ENCODE peak calls at places on chromosomes 12 and 14, in five cellular contexts. Y, E, Q, S and F are unnamed samples.

GRCh38 chr14:53850714-53851296 is 105.8 kb downstream of the BMP4 start:
- DNase-seq in Q (no peak), E (no peak), Y (peak), S (no peak), F (peak)

GRCh38 chr12:39300799-39301198 is 142.1 kb downstream of the KIF21A start:
- DNase-seq in E (no peak), S (no peak), Y (no peak), Q (no peak), F (no peak)

GRCh38 chr12:56487448-56488040 is 417 bp downstream of the GLS2 start:
- DNase-seq in Q (peak), S (no peak), E (no peak), Y (peak), F (no peak)

GRCh38 chr12:51482808-51483532 is 58.3 kb downstream of the SLC4A8 start:
- DNase-seq in Q (no peak), S (no peak), E (no peak), Y (no peak), F (no peak)

GRCh38 chr12:2547273-2548044 is 247.3 kb upstream of the FKBP4 start:
- DNase-seq in E (no peak), S (no peak), Y (no peak), Q (no peak), F (no peak)

GRCh38 chr12:100955139-100955538 is 160.6 kb downstream of the ANO4 start:
- DNase-seq in S (no peak), E (no peak), Q (no peak), Y (peak), F (no peak)

GRCh38 chr12:118164798-118165486 is 29.0 kb downstream of the PEBP1 start:
- DNase-seq in S (peak), E (no peak), Y (peak), Q (no peak), F (peak)

GRCh38 chr14:98368214-98368613 is 903.8 kb downstream of the BCL11B start:
- DNase-seq in Y (no peak), S (no peak), E (no peak), Q (no peak), F (no peak)

GRCh38 chr12:13562915-13563742 is 366.6 kb downstream of the EMP1 start:
- DNase-seq in E (no peak), Q (no peak), S (no peak), Y (no peak), F (no peak)

GRCh38 chr12:15794836-15795235 is 5.6 kb upstream of the EPS8 start:
- DNase-seq in Y (no peak), Q (no peak), S (no peak), E (no peak), F (no peak)

GRCh38 chr14:38549549-38549948 is 293.7 kb upstream of the CLEC14A start:
- DNase-seq in Y (no peak), E (no peak), Q (no peak), S (no peak), F (no peak)

GRCh38 chr12:48818831-48819590 is 715 bp downstream of the CACNB3 start:
- DNase-seq in E (no peak), S (no peak), Q (peak), Y (no peak), F (no peak)

GRCh38 chr12:95304673-95305198 is 87.1 kb downstream of the VEZT start:
- DNase-seq in Y (no peak), S (no peak), Q (no peak), E (no peak), F (no peak)

GRCh38 chr14:100832311-100832960 is 6.5 kb downstream of the MEG3 start:
- DNase-seq in S (no peak), Y (no peak), Q (no peak), E (no peak), F (no peak)

GRCh38 chr14:79861111-79861510 is 350.2 kb downstream of the DIO2 start:
- DNase-seq in Y (no peak), S (no peak), Q (peak), E (no peak), F (no peak)

GRCh38 chr12:97321640-97322039 is 141.0 kb upstream of the RMST start:
- DNase-seq in S (no peak), Y (no peak), Q (no peak), E (no peak), F (no peak)

GRCh38 chr12:70695361-70696023 is 58.3 kb upstream of the PTPRB start:
- DNase-seq in Q (no peak), S (peak), Y (no peak), E (no peak), F (no peak)

GRCh38 chr12:76666272-76666845 is 97.6 kb upstream of the ZDHHC17 start:
- DNase-seq in Y (no peak), Q (no peak), E (no peak), S (no peak), F (no peak)

GRCh38 chr12:574475-575128 is 88.6 kb downstream of the NINJ2 start:
- DNase-seq in S (no peak), E (no peak), Y (peak), Q (no peak), F (peak)

GRCh38 chr12:79409562-79409961 is 281.2 kb downstream of the PAWR start:
- DNase-seq in Q (no peak), S (no peak), Y (no peak), E (no peak), F (no peak)

GRCh38 chr12:2559931-2560715 is 234.6 kb upstream of the FKBP4 start:
- DNase-seq in Q (no peak), S (no peak), Y (no peak), E (no peak), F (no peak)

GRCh38 chr12:26839551-26839950 is 6.6 kb upstream of the ITPR2 start:
- DNase-seq in Y (no peak), S (no peak), Q (no peak), E (no peak), F (no peak)

GRCh38 chr14:58078068-58078467 is 73.9 kb downstream of the ARMH4 start:
- DNase-seq in S (no peak), E (no peak), Y (no peak), Q (no peak), F (no peak)

GRCh38 chr14:97833291-97833690 is 1036.1 kb downstream of the VRK1 start:
- DNase-seq in S (no peak), Y (no peak), E (no peak), Q (no peak), F (no peak)

GRCh38 chr12:114799574-114800487 is 115.9 kb upstream of the TBX3 start:
- DNase-seq in Q (no peak), S (peak), Y (peak), E (no peak), F (peak)

GRCh38 chr12:124451637-124452243 is 115.7 kb downstream of the NCOR2 start:
- DNase-seq in S (no peak), E (no peak), Q (no peak), Y (no peak), F (no peak)

GRCh38 chr12:50087995-50088394 is 2.9 kb downstream of the SMARCD1 start:
- DNase-seq in Q (no peak), S (no peak), E (no peak), Y (peak), F (no peak)

GRCh38 chr12:14108702-14109101 is 127.3 kb upstream of the GRIN2B start:
- DNase-seq in E (no peak), S (no peak), Q (no peak), Y (no peak), F (no peak)

GRCh38 chr14:105867961-105868599 is 341.7 kb downstream of the TMEM121 start:
- DNase-seq in S (no peak), Y (no peak), E (no peak), Q (no peak), F (no peak)

GRCh38 chr12:87413784-87414183 is 615.4 kb downstream of the C12orf50 start:
- DNase-seq in Q (no peak), Y (no peak), S (no peak), E (no peak), F (no peak)

GRCh38 chr14:101024686-101025085 is 121.2 kb upstream of the RTL1 start:
- DNase-seq in E (no peak), S (no peak), Y (no peak), Q (no peak), F (no peak)

GRCh38 chr14:102408729-102409128 is 46.0 kb downstream of the TECPR2 start:
- DNase-seq in S (no peak), Q (no peak), Y (no peak), E (no peak), F (no peak)

GRCh38 chr12:125185740-125186470 is 120.7 kb downstream of the AACS start:
- DNase-seq in S (peak), Y (peak), Q (peak), E (no peak), F (peak)

GRCh38 chr14:55416866-55417265 is 5.2 kb upstream of the ATG14 start:
- DNase-seq in Q (peak), E (no peak), Y (no peak), S (peak), F (peak)

GRCh38 chr12:53997324-53998173 is 2.4 kb upstream of the HOXC9 start:
- DNase-seq in Q (no peak), E (no peak), S (no peak), Y (no peak), F (no peak)
- TF ChIP-seq POLR2A in Q (no peak), E (no peak), S (no peak), Y (no peak), F (no peak)

GRCh38 chr12:123253606-123254459 is 17.8 kb downstream of the CDK2AP1 start:
- DNase-seq in Q (no peak), E (no peak), S (no peak), Y (no peak), F (no peak)
- TF ChIP-seq ATF3 in Q (no peak), E (no peak), S (no peak), Y (no peak), F (no peak)

GRCh38 chr12:64655141-64655540 is 44.8 kb downstream of the RASSF3 start:
- DNase-seq in Q (no peak), E (no peak), Y (peak), S (no peak), F (no peak)
- TF ChIP-seq CEBPB in Q (no peak), E (no peak), Y (peak), S (peak), F (no peak)

GRCh38 chr14:52313903-52314481 is at the start of gene PTGER2:
- DNase-seq in S (peak), Q (no peak), Y (no peak), E (no peak), F (peak)
- TF ChIP-seq POLR2A in S (no peak), Q (no peak), Y (no peak), E (no peak), F (no peak)